ENCODE peak calls at places on chromosomes 4 and X, in four cellular contexts. Y, H, T and I are unnamed samples.

GRCh38 chr4:168666531-168666930 is 169.7 kb downstream of the PALLD start:
- DNase-seq in T (no peak), Y (no peak), H (no peak), I (no peak)

GRCh38 chrX:20515841-20516461 is 249.2 kb upstream of the RPS6KA3 start:
- DNase-seq in H (peak), T (peak), Y (no peak), I (no peak)

GRCh38 chr4:25095756-25096552 is 64.3 kb downstream of the SEPSECS start:
- DNase-seq in H (no peak), T (no peak), Y (no peak), I (no peak)

GRCh38 chr4:25861422-25861926 is 1.3 kb downstream of the SEL1L3 start:
- DNase-seq in Y (peak), T (peak), H (no peak), I (no peak)

GRCh38 chrX:45850197-45850774 is 649.6 kb upstream of the DIPK2B start:
- DNase-seq in Y (no peak), H (no peak), T (peak), I (no peak)

GRCh38 chr4:93144644-93145043 is 683.9 kb upstream of the ATOH1 start:
- DNase-seq in H (no peak), T (no peak), Y (no peak), I (no peak)

GRCh38 chr4:91288702-91289311 is 1015.0 kb upstream of the GRID2 start:
- DNase-seq in T (no peak), H (no peak), Y (no peak), I (no peak)

GRCh38 chr4:114807759-114808404 is 209.3 kb downstream of the UGT8 start:
- DNase-seq in Y (peak), H (no peak), T (peak), I (peak)

GRCh38 chr4:2366252-2367192 is 51.9 kb downstream of the ZFYVE28 start:
- DNase-seq in T (no peak), Y (no peak), H (no peak), I (no peak)

GRCh38 chrX:153878969-153879653 is 6.9 kb downstream of the L1CAM start:
- DNase-seq in Y (no peak), H (no peak), T (no peak), I (no peak)
- TF ChIP-seq SPI1 in Y (no peak), H (no peak), T (no peak), I (no peak)

DNA sequence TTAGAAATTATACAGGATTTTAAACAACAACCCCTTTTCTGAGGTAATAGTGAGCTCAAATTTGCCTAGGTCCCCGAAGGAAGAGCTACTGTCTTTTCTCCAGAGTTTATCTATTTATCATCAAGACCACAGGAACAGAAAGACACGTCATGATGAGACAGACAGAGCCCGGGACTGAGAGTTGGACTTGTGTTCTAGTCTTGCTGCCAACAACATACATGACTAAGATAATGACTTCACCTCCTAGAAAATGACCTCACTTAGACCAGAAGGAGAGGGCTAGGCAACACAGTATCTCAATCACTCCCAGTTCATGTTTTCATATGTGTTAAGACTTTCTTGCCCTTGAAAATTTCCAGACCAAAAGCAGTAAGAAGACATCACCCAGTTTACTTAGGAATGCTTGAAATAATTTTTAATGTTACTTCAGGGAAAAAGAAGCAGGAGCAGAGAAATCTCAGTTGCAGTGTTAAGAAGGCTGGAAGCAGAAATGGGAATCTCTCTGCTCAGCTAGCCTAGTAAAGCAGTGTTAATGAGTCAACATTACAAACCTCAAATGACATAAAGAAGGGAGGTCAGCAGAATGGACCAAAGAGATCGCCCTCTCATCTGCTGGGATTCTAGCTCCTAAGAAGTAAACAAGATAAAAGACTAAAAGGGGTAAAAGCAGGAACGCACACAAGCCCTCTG is 24.9 kb downstream of the PDGFC start:
- DNase-seq in T (no peak), Y (no peak), H (no peak), I (no peak)
- TF ChIP-seq POLR2AphosphoS5 in T (no peak), Y (no peak), H (no peak), I (no peak)

GRCh38 chr4:3413675-3414420 is 27.9 kb upstream of the HGFAC start:
- DNase-seq in H (no peak), Y (no peak), T (no peak), I (no peak)
- TF ChIP-seq SPI1 in H (no peak), Y (no peak), T (no peak), I (no peak)

GRCh38 chr4:8506373-8507250 is 66.0 kb downstream of the TRMT44 start:
- DNase-seq in T (no peak), H (no peak), Y (no peak), I (no peak)
- TF ChIP-seq POLR2AphosphoS5 in T (no peak), H (no peak), Y (no peak), I (no peak)

GRCh38 chr4:39662683-39663082 is 24.0 kb upstream of the SMIM14 start:
- DNase-seq in H (no peak), T (no peak), Y (no peak), I (no peak)

GRCh38 chr4:39668835-39669234 is 29.1 kb upstream of the UBE2K start:
- DNase-seq in Y (no peak), T (no peak), H (no peak), I (no peak)

GRCh38 chr4:39660045-39660444 is 21.4 kb upstream of the SMIM14 start:
- DNase-seq in Y (no peak), T (no peak), H (no peak), I (no peak)

GRCh38 chr4:39660757-39661156 is 22.1 kb upstream of the SMIM14 start:
- DNase-seq in Y (no peak), T (no peak), H (no peak), I (no peak)

GRCh38 chr4:39664828-39665731 is 26.4 kb upstream of the SMIM14 start:
- DNase-seq in H (no peak), T (no peak), Y (no peak), I (no peak)
- TF ChIP-seq SPI1 in H (no peak), T (no peak), Y (no peak), I (no peak)